ENCODE peak calls at places on chromosomes 11 and 22, in nine cellular contexts. V is A549; F is skeletal muscle cell; C is effector memory CD4-positive, alpha-beta T cell; S is psoas muscle; J is foreskin fibroblast; B is tibial nerve; Y is heart right ventricle; Q is naive thymus-derived CD4-positive, alpha-beta T cell. Z is an unnamed sample.
A peak's percentile ranks its signal among the peaks of the same experiment; 100 is the strongest.

GRCh38 chr11:45405916-45406670 is 120.0 kb upstream of the SYT13 start:
- DNase-seq in S (no peak), C (no peak), F (no peak), Y (no peak), J (peak; percentile 39), Q (no peak), B (no peak), V (peak; percentile 13), Z (no peak)

GRCh38 chr11:108559340-108559739 is 34.2 kb downstream of the EXPH5 start:
- DNase-seq in J (peak; percentile 89), Y (no peak), C (no peak), V (no peak), B (no peak), Q (no peak), F (peak; percentile 62), S (no peak), Z (peak; percentile 16)

GRCh38 chr11:45079075-45079444 is 67.4 kb upstream of the PRDM11 start:
- DNase-seq in C (no peak), Y (no peak), F (no peak), B (no peak), V (no peak), Q (no peak), S (no peak), J (no peak), Z (no peak)

GRCh38 chr11:125680747-125681146 is at the start of gene ACRV1:
- DNase-seq in J (no peak), V (no peak), B (no peak), Q (no peak), Y (no peak), C (no peak), F (no peak), S (no peak), Z (no peak)

GRCh38 chr11:116424615-116425261 is 348.0 kb downstream of the BUD13 start:
- DNase-seq in F (no peak), S (no peak), C (no peak), J (no peak), V (no peak), B (no peak), Q (no peak), Y (no peak), Z (no peak)

GRCh38 chr11:48172818-48173609 is 43.6 kb upstream of the OR4B1 start:
- DNase-seq in Y (peak; percentile 67), Q (peak; percentile 27), B (peak; percentile 43), C (peak; percentile 39), S (peak; percentile 72), J (peak; percentile 69), F (no peak), V (peak; percentile 54), Z (peak; percentile 49)

GRCh38 chr11:75656044-75656726 is 12.7 kb downstream of the MAP6 start:
- DNase-seq in S (no peak), Y (no peak), C (no peak), V (no peak), B (no peak), F (no peak), Q (no peak), J (no peak), Z (no peak)

GRCh38 chr11:66047541-66048365 is 1.2 kb downstream of the GAL3ST3 start:
- DNase-seq in Q (no peak), S (no peak), Y (no peak), F (no peak), J (no peak), V (no peak), B (no peak), C (no peak), Z (no peak)

GRCh38 chr11:83033972-83034672 is 37.6 kb downstream of the RAB30 start:
- DNase-seq in Q (no peak), V (no peak), S (peak; percentile 78), C (no peak), F (peak; percentile 70), J (peak; percentile 95), Y (peak; percentile 30), B (peak; percentile 31), Z (no peak)

GRCh38 chr11:107857550-107858216 is 904 bp downstream of the SLC35F2 start:
- DNase-seq in Q (no peak), V (peak; percentile 18), J (peak; percentile 40), S (no peak), C (no peak), B (no peak), Y (no peak), F (no peak), Z (no peak)

GRCh38 chr11:1484716-1485503 is 1.7 kb downstream of the MOB2 start:
- DNase-seq in Y (no peak), F (no peak), S (peak; percentile 57), Q (no peak), B (no peak), C (no peak), J (no peak), V (no peak), Z (no peak)

GRCh38 chr11:1481861-1482441 is 4.6 kb downstream of the MOB2 start:
- DNase-seq in Y (no peak), C (no peak), F (no peak), Q (no peak), V (no peak), B (no peak), S (peak; percentile 49), J (no peak), Z (no peak)

GRCh38 chr11:1484061-1484671 is 2.4 kb downstream of the MOB2 start:
- DNase-seq in J (no peak), S (peak; percentile 47), V (no peak), F (no peak), Q (no peak), C (no peak), B (no peak), Y (no peak), Z (no peak)

GRCh38 chr11:1482581-1483444 is 3.8 kb downstream of the MOB2 start:
- DNase-seq in F (no peak), B (no peak), V (no peak), S (peak; percentile 70), J (no peak), Q (no peak), Y (no peak), C (no peak), Z (no peak)

GRCh38 chr11:1483445-1483961 is 3.1 kb downstream of the MOB2 start:
- DNase-seq in Q (no peak), B (no peak), F (no peak), Y (no peak), J (no peak), V (no peak), C (no peak), S (peak; percentile 83), Z (no peak)
- H3K4me3 ChIP-seq in Q (no peak overlapping the region), B (no peak overlapping the region), F (no peak overlapping the region), Y (no peak overlapping the region), J (no peak overlapping the region), V (no peak overlapping the region), C (no peak overlapping the region), S (peak overlapping the region; percentile 45), Z (no peak overlapping the region)

DNA sequence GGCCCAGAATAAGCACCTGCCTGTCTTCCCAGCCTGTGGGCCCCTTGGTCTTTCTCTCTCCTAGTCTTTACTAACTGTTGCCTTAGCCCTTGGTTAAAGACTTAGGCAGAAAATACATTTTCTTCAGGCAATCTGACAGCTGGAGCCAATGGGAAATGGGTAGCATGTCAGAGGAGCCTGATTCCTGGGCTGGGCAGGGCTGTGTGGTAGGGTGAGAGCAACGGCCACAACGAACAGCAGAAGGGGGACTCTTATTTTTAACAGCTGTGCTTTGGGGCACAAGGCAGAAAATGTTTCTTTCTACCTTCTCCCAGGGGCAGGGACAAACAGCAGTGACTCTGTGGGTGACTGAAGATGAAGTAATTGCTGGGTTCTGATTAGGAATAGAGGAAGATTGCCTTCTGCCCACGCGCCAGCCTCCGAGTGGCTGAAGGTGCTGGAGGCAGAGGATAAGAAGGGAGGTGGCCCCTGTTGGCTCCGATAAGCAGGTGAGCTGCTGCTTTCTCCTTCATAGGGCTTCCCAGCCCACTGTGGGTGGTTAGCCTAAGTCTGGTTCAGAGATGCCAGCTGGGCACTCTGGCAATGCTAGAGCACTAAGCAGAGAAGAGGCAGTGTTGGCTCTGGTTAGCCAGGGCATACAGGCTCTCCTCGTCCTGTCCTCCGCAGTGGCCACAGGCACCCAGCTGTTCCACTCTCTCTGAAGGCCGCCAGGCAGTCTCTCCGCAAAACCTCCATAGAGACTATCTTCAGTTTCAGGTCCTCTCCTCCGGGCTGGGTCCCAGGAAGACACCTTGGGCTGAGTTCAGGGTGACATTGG is 1.5 kb downstream of the YPEL4 start:
- DNase-seq in Y (no peak), C (no peak), J (peak; percentile 60), Q (no peak), V (no peak), S (no peak), B (no peak), F (no peak), Z (no peak)
- H3K4me3 ChIP-seq in Y (no peak overlapping the region), C (no peak overlapping the region), J (peak overlapping the region; percentile 49), Q (no peak overlapping the region), V (no peak overlapping the region), S (no peak overlapping the region), B (peak overlapping the region; percentile 47), F (peak overlapping the region; percentile 59), Z (no peak overlapping the region)

GRCh38 chr22:28444659-28445058 is 235.0 kb downstream of the TTC28 start:
- DNase-seq in S (no peak), C (no peak), V (no peak), F (no peak), J (no peak), B (no peak), Y (no peak), Q (no peak), Z (no peak)

GRCh38 chr22:28440517-28441366 is 238.9 kb downstream of the TTC28 start:
- DNase-seq in Y (no peak), C (no peak), B (no peak), S (no peak), F (no peak), J (peak; percentile 75), Q (no peak), V (no peak), Z (no peak)

GRCh38 chr22:28442264-28442950 is 237.2 kb downstream of the TTC28 start:
- DNase-seq in F (no peak), J (peak; percentile 89), C (peak; percentile 5), B (peak; percentile 49), Q (peak; percentile 54), V (no peak), S (peak; percentile 87), Y (peak; percentile 77), Z (peak; percentile 57)

GRCh38 chr22:28442951-28443876 is 236.4 kb downstream of the TTC28 start:
- DNase-seq in V (no peak), C (no peak), B (peak; percentile 50), F (no peak), Q (no peak), S (peak; percentile 73), J (peak; percentile 91), Y (peak; percentile 78), Z (no peak)

DNA sequence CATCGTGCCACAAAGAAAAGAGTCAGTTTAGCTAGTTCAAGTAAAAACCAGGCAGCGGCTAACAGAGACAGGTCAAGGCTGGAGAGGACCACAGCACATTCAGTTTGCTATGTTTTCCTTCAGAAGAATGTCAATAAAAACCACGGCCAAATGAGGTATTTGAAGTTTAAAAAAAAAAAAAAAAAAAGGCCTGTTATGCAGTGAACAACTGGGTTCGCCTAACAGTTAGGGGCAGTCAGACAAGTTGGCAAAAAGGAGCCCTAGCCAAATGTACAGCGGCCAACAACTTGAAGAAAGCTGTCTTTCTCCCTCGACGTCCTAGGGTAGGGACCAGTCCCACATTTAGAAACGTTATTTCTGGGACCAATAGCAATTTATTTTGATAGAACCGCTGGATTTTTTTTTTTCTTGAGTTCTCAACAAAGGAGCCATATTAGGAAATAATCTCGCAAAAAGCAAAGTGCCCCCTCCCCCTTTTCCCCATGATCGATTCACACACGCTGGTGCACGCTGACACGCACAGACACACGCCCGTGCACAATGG is 237.8 kb downstream of the TTC28 start:
- DNase-seq in Q (no peak), Y (no peak), F (no peak), C (no peak), B (no peak), S (no peak), V (no peak), J (no peak), Z (no peak)
- H3K4me3 ChIP-seq in Q (peak overlapping the region; percentile 72), Y (peak overlapping the region; percentile 76), F (peak overlapping the region; percentile 56), C (peak overlapping the region; percentile 37), B (peak overlapping the region; percentile 52), S (peak overlapping the region; percentile 79), V (no peak overlapping the region), J (peak overlapping the region; percentile 60), Z (no peak overlapping the region)

GRCh38 chr11:68011046-68011943 is 1.2 kb downstream of the ALDH3B1 start:
- DNase-seq in Y (no peak), V (no peak), B (no peak), C (no peak), Q (no peak), S (no peak), F (no peak), J (no peak), Z (no peak)
- H3K4me3 ChIP-seq in Y (peak overlapping the region; percentile 40), V (peak overlapping the region; percentile 66), B (peak overlapping the region; percentile 43), C (no peak overlapping the region), Q (no peak overlapping the region), S (peak overlapping the region; percentile 57), F (peak overlapping the region; percentile 40), J (peak overlapping the region; percentile 61), Z (no peak overlapping the region)

Z was measured in CD4-positive, alpha-beta memory T cell.